ENCODE peak calls at places on chromosomes 5 and 9, in eight cellular contexts. One of them, this sample, is unnamed.

GRCh38 chr5:35442916-35443639 is 174.6 kb upstream of the SPEF2 start:
- DNase-seq in bronchial epithelial cell: no peak
- DNase-seq in cardiac fibroblast: no peak
- DNase-seq in IMR-90: no peak
- DNase-seq in mesothelial cell of epicardium: no peak
- DNase-seq in NB4: no peak
- DNase-seq in mammary epithelial cell: no peak
- DNase-seq in endothelial cell: no peak
- DNase-seq in this sample: no peak

GRCh38 chr5:53253421-53253871 is 143.9 kb upstream of the MOCS2 start:
- DNase-seq in bronchial epithelial cell: peak; percentile 71
- DNase-seq in cardiac fibroblast: peak; percentile 59
- DNase-seq in IMR-90: peak; percentile 93
- DNase-seq in mesothelial cell of epicardium: no peak
- DNase-seq in NB4: no peak
- DNase-seq in mammary epithelial cell: peak; percentile 81
- DNase-seq in endothelial cell: no peak
- DNase-seq in this sample: no peak

GRCh38 chr5:157744055-157745011 is 821 bp downstream of the LSM11 start:
- DNase-seq in bronchial epithelial cell: no peak
- DNase-seq in cardiac fibroblast: no peak
- DNase-seq in IMR-90: no peak
- DNase-seq in mesothelial cell of epicardium: peak; percentile 43
- DNase-seq in NB4: peak; percentile 53
- DNase-seq in mammary epithelial cell: no peak
- DNase-seq in endothelial cell: peak; percentile 42
- DNase-seq in this sample: no peak

GRCh38 chr9:97507585-97507984 is 6.1 kb downstream of the TMOD1 start:
- DNase-seq in bronchial epithelial cell: no peak
- DNase-seq in cardiac fibroblast: no peak
- DNase-seq in IMR-90: no peak
- DNase-seq in mesothelial cell of epicardium: no peak
- DNase-seq in NB4: no peak
- DNase-seq in mammary epithelial cell: no peak
- DNase-seq in endothelial cell: no peak
- DNase-seq in this sample: no peak

GRCh38 chr5:7802855-7803254 is 48.1 kb downstream of the CFAP90 start:
- DNase-seq in bronchial epithelial cell: peak; percentile 45
- DNase-seq in cardiac fibroblast: peak; percentile 16
- DNase-seq in IMR-90: no peak
- DNase-seq in mesothelial cell of epicardium: no peak
- DNase-seq in NB4: peak; percentile 91
- DNase-seq in mammary epithelial cell: peak; percentile 12
- DNase-seq in endothelial cell: no peak
- DNase-seq in this sample: no peak

GRCh38 chr9:127865645-127866464 is 11.4 kb upstream of the ENG start:
- DNase-seq in bronchial epithelial cell: no peak
- DNase-seq in cardiac fibroblast: no peak
- DNase-seq in IMR-90: no peak
- DNase-seq in mesothelial cell of epicardium: no peak
- DNase-seq in NB4: no peak
- DNase-seq in mammary epithelial cell: no peak
- DNase-seq in endothelial cell: no peak
- DNase-seq in this sample: no peak

GRCh38 chr5:131521252-131521651 is 113.8 kb downstream of the RAPGEF6 start:
- DNase-seq in bronchial epithelial cell: peak; percentile 83
- DNase-seq in cardiac fibroblast: no peak
- DNase-seq in IMR-90: peak; percentile 90
- DNase-seq in mesothelial cell of epicardium: no peak
- DNase-seq in NB4: no peak
- DNase-seq in mammary epithelial cell: peak; percentile 77
- DNase-seq in endothelial cell: no peak
- DNase-seq in this sample: no peak

GRCh38 chr9:128120061-128120740 is 7.3 kb downstream of the PTGES2 start:
- DNase-seq in bronchial epithelial cell: no peak
- DNase-seq in cardiac fibroblast: no peak
- DNase-seq in IMR-90: no peak
- DNase-seq in mesothelial cell of epicardium: no peak
- DNase-seq in NB4: no peak
- DNase-seq in mammary epithelial cell: no peak
- DNase-seq in endothelial cell: no peak
- DNase-seq in this sample: no peak

GRCh38 chr9:34125681-34126206 is 754 bp downstream of the DCAF12 start:
- DNase-seq in bronchial epithelial cell: peak; percentile 50
- DNase-seq in cardiac fibroblast: peak; percentile 6
- DNase-seq in IMR-90: peak; percentile 41
- DNase-seq in mesothelial cell of epicardium: no peak
- DNase-seq in NB4: peak; percentile 60
- DNase-seq in mammary epithelial cell: peak; percentile 50
- DNase-seq in endothelial cell: peak; percentile 18
- DNase-seq in this sample: no peak

DNA sequence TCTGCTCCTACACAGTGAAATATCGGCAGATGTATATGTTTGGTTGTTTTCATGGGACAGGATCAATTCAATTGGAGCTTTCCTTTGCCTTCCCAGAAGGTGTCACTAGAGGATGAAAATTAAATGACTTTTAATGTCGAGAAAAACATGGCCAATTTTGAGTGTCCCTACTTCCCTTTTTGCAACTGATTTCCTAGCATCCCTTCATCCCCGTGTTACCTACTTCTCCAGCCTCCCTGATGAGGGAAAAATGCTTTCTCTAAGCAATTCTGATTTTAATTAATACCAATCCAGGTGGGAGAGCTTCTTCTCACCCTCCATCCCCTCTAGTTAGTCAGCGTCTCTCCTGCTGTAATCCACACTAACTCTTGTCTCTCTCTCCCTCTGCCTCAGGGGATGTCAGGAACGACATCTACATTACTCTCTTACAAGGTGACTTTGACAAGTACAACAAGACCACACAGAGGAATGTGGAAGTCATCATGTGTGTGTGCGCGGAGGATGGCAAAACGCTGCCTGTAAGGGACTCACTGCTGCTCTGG is 64.9 kb downstream of the DOCK2 start:
- DNase-seq in bronchial epithelial cell: peak; percentile 45
- DNase-seq in cardiac fibroblast: peak; percentile 73
- DNase-seq in IMR-90: peak; percentile 64
- DNase-seq in mesothelial cell of epicardium: no peak
- DNase-seq in NB4: peak; percentile 19
- DNase-seq in mammary epithelial cell: peak; percentile 18
- DNase-seq in endothelial cell: no peak
- DNase-seq in this sample: peak; percentile 66
- TF ChIP-seq CTCF in bronchial epithelial cell: peak; percentile 53
- TF ChIP-seq CTCF in cardiac fibroblast: peak; percentile 47
- TF ChIP-seq CTCF in IMR-90: peak; percentile 80
- TF ChIP-seq CTCF in mesothelial cell of epicardium: no peak
- TF ChIP-seq CTCF in NB4: no peak
- TF ChIP-seq CTCF in mammary epithelial cell: peak; percentile 52
- TF ChIP-seq CTCF in endothelial cell: no peak
- TF ChIP-seq CTCF in this sample: peak; percentile 63

DNA sequence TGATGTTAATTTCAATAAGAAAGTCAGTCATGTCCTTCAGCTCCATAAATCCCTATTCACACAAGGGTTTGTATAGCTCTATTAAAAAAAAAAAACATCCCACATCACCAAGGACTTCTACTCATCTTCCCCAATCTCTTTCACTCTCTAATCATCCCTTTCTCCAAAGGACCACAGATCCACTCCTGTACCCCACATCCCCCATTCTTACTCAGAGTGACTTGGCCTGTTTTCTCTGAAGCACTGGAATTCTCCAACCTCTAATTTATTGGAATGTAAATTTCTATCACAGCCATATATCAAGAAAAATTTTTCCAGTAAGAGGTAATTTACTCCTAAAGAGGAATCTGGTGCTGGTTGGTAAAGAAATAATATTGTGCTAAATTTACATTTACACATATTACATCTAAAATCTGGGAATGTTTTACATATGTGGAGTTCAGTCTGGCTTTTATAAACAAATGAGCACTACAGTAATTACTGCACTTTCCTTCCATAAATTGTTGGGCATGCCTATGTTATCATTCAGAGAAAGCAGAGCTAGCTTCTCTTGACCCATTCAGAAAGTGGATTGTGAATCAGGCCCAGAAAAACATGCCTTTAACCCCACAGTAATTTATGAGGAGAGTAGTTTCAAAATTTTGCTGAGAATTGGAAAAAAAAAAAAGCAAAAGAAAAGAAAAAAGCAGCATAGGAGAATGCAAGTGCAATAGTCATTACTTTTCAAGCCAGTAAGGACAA is 399.5 kb upstream of the TNC start:
- DNase-seq in bronchial epithelial cell: no peak
- DNase-seq in cardiac fibroblast: no peak
- DNase-seq in IMR-90: peak; percentile 90
- DNase-seq in mesothelial cell of epicardium: no peak
- DNase-seq in NB4: no peak
- DNase-seq in mammary epithelial cell: no peak
- DNase-seq in endothelial cell: no peak
- DNase-seq in this sample: no peak
- TF ChIP-seq CTCF in bronchial epithelial cell: no peak
- TF ChIP-seq CTCF in cardiac fibroblast: no peak
- TF ChIP-seq CTCF in IMR-90: no peak
- TF ChIP-seq CTCF in mesothelial cell of epicardium: no peak
- TF ChIP-seq CTCF in NB4: no peak
- TF ChIP-seq CTCF in mammary epithelial cell: no peak
- TF ChIP-seq CTCF in endothelial cell: no peak
- TF ChIP-seq CTCF in this sample: no peak

GRCh38 chr9:133424187-133424586 is 2.0 kb downstream of the ADAMTS13 start:
- DNase-seq in bronchial epithelial cell: no peak
- DNase-seq in cardiac fibroblast: no peak
- DNase-seq in IMR-90: no peak
- DNase-seq in mesothelial cell of epicardium: no peak
- DNase-seq in NB4: no peak
- DNase-seq in mammary epithelial cell: no peak
- DNase-seq in endothelial cell: no peak
- DNase-seq in this sample: no peak

GRCh38 chr9:133419005-133419404 is 1.2 kb upstream of the REXO4 start:
- DNase-seq in bronchial epithelial cell: peak; percentile 33
- DNase-seq in cardiac fibroblast: no peak
- DNase-seq in IMR-90: no peak
- DNase-seq in mesothelial cell of epicardium: no peak
- DNase-seq in NB4: no peak
- DNase-seq in mammary epithelial cell: no peak
- DNase-seq in endothelial cell: no peak
- DNase-seq in this sample: no peak

GRCh38 chr9:133423216-133423615 is 1.0 kb downstream of the ADAMTS13 start:
- DNase-seq in bronchial epithelial cell: no peak
- DNase-seq in cardiac fibroblast: peak; percentile 28
- DNase-seq in IMR-90: peak; percentile 69
- DNase-seq in mesothelial cell of epicardium: no peak
- DNase-seq in NB4: no peak
- DNase-seq in mammary epithelial cell: no peak
- DNase-seq in endothelial cell: no peak
- DNase-seq in this sample: no peak

GRCh38 chr9:133420392-133420827 is 1.8 kb upstream of the ADAMTS13 start:
- DNase-seq in bronchial epithelial cell: no peak
- DNase-seq in cardiac fibroblast: no peak
- DNase-seq in IMR-90: no peak
- DNase-seq in mesothelial cell of epicardium: no peak
- DNase-seq in NB4: peak; percentile 46
- DNase-seq in mammary epithelial cell: no peak
- DNase-seq in endothelial cell: no peak
- DNase-seq in this sample: no peak

GRCh38 chr9:133421615-133422542 is at the start of gene ADAMTS13:
- DNase-seq in bronchial epithelial cell: peak; percentile 17
- DNase-seq in cardiac fibroblast: peak; percentile 8
- DNase-seq in IMR-90: peak; percentile 15
- DNase-seq in mesothelial cell of epicardium: no peak
- DNase-seq in NB4: no peak
- DNase-seq in mammary epithelial cell: no peak
- DNase-seq in endothelial cell: no peak
- DNase-seq in this sample: no peak
- TF ChIP-seq CTCF in bronchial epithelial cell: no peak
- TF ChIP-seq CTCF in cardiac fibroblast: no peak
- TF ChIP-seq CTCF in IMR-90: no peak
- TF ChIP-seq CTCF in mesothelial cell of epicardium: no peak
- TF ChIP-seq CTCF in NB4: peak; percentile 18
- TF ChIP-seq CTCF in mammary epithelial cell: peak; percentile 33
- TF ChIP-seq CTCF in endothelial cell: no peak
- TF ChIP-seq CTCF in this sample: peak; percentile 17

DNA sequence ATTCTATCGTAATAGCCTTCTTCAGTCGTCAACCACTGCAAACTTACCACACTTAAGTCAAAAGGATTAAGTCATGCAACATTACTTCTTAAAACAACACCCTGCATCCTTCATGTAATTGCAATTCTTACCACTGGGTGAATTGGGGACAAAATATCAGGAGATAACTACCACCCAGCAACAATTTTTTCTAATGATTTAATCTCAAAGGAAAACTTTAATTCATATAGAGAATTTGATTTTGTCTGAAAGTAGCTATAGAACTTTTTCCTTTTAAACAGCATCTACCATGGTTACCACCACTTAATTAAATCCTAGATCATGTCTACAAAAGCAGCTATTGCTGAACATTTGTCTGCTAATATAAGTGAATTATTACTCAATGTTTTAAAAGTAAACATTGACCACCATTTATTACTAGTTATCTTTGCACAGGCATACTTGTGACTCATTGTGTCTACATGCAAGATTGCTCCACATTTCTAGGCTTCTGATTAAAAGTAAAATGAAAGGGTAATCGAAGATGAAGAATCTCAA is 10.5 kb downstream of the MLLT3 start:
- DNase-seq in bronchial epithelial cell: peak; percentile 93
- DNase-seq in cardiac fibroblast: peak; percentile 74
- DNase-seq in IMR-90: peak; percentile 84
- DNase-seq in mesothelial cell of epicardium: no peak
- DNase-seq in NB4: peak; percentile 42
- DNase-seq in mammary epithelial cell: peak; percentile 58
- DNase-seq in endothelial cell: no peak
- DNase-seq in this sample: peak; percentile 33
- TF ChIP-seq CTCF in bronchial epithelial cell: peak; percentile 37
- TF ChIP-seq CTCF in cardiac fibroblast: peak; percentile 62
- TF ChIP-seq CTCF in IMR-90: peak; percentile 57
- TF ChIP-seq CTCF in mesothelial cell of epicardium: peak; percentile 65
- TF ChIP-seq CTCF in NB4: peak; percentile 31
- TF ChIP-seq CTCF in mammary epithelial cell: peak; percentile 49
- TF ChIP-seq CTCF in endothelial cell: peak; percentile 67
- TF ChIP-seq CTCF in this sample: peak; percentile 39